ENCODE peak calls at places on chromosomes 3 and 15, in six cellular contexts. V is NCI-H1105; Q is stomach; P is endothelial cell; T is AML-193; I is stimulated activated CD8-positive, alpha-beta memory T cell treated with anti-CD3 and anti-CD28 coated beads, Interleukin-4, amount 100 ng/mL, for 24 hours. W is an unnamed sample.

GRCh38 chr15:101250931-101251829 is 668 bp downstream of the CHSY1 start:
- DNase-seq in V (peak; percentile 72), Q (peak; percentile 45), P (peak; percentile 44), I (peak; percentile 34), T (no peak), W (no peak)

GRCh38 chr3:191139771-191140170 is 59.3 kb upstream of the OSTN start:
- DNase-seq in T (no peak), V (no peak), Q (no peak), P (no peak), I (no peak), W (no peak)

GRCh38 chr15:68213991-68214837 is 9.1 kb upstream of the CALML4 start:
- DNase-seq in V (no peak), Q (no peak), T (no peak), P (no peak), I (no peak), W (no peak)

GRCh38 chr3:104810896-104811295 is 555.8 kb upstream of the ALCAM start:
- DNase-seq in Q (peak; percentile 41), I (no peak), T (no peak), V (peak; percentile 18), P (no peak), W (no peak)

GRCh38 chr3:82259994-82260393 is 498.5 kb upstream of the GBE1 start:
- DNase-seq in Q (no peak), T (peak; percentile 7), P (no peak), V (no peak), I (no peak), W (peak; percentile 2)

GRCh38 chr15:32889189-32889588 is 171.4 kb downstream of the GREM1 start:
- DNase-seq in T (no peak), P (no peak), I (no peak), Q (no peak), V (no peak), W (no peak)

GRCh38 chr3:81581966-81582599 is 179.4 kb downstream of the GBE1 start:
- DNase-seq in T (peak; percentile 57), P (peak; percentile 41), V (no peak), Q (peak; percentile 27), I (no peak), W (peak; percentile 39)

GRCh38 chr3:100982710-100983109 is 10.5 kb downstream of the ABI3BP start:
- DNase-seq in T (no peak), I (no peak), P (no peak), V (no peak), Q (no peak), W (no peak)

GRCh38 chr15:66860844-66861243 is 158.8 kb downstream of the SMAD6 start:
- DNase-seq in P (no peak), Q (no peak), I (no peak), V (no peak), T (no peak), W (no peak)

GRCh38 chr3:112775011-112775742 is 71.5 kb downstream of the CD200R1L start:
- DNase-seq in I (no peak), V (no peak), P (no peak), Q (no peak), T (no peak), W (no peak)

GRCh38 chr3:16102905-16103364 is 71.5 kb upstream of the GALNT15 start:
- DNase-seq in Q (no peak), V (no peak), P (no peak), T (no peak), I (no peak), W (no peak)

GRCh38 chr15:48423342-48423741 is 92.1 kb downstream of the DUT start:
- DNase-seq in I (no peak), Q (no peak), V (no peak), T (no peak), P (no peak), W (no peak)

GRCh38 chr3:134355416-134355815 is 18.8 kb downstream of the AMOTL2 start:
- DNase-seq in P (no peak), T (no peak), Q (no peak), V (no peak), I (no peak), W (no peak)

GRCh38 chr3:16150285-16150684 is 24.2 kb upstream of the GALNT15 start:
- DNase-seq in P (no peak), Q (no peak), T (no peak), V (no peak), I (no peak), W (no peak)

GRCh38 chr3:67947808-67948508 is 293.5 kb upstream of the SUCLG2 start:
- DNase-seq in V (no peak), P (peak; percentile 18), Q (no peak), I (peak; percentile 9), T (no peak), W (no peak)

GRCh38 chr3:15291589-15292541 is 40.5 kb downstream of the SH3BP5 start:
- DNase-seq in I (peak; percentile 44), V (no peak), Q (no peak), T (peak; percentile 79), P (no peak), W (peak; percentile 86)

GRCh38 chr3:168976969-168977368 is 686.5 kb downstream of the MECOM start:
- DNase-seq in P (no peak), V (no peak), Q (no peak), I (no peak), T (no peak), W (no peak)

GRCh38 chr3:114319453-114319852 is 25.6 kb downstream of the TIGIT start:
- DNase-seq in P (no peak), T (no peak), V (peak; percentile 36), Q (no peak), I (no peak), W (no peak)

GRCh38 chr15:75776075-75776443 is 63.4 kb upstream of the CSPG4 start:
- DNase-seq in V (no peak), Q (no peak), I (no peak), T (no peak), P (no peak), W (peak; percentile 17)

GRCh38 chr3:51686512-51687215 is 15.6 kb downstream of the TEX264 start:
- DNase-seq in Q (peak; percentile 55), I (peak; percentile 77), T (peak; percentile 89), V (no peak), P (no peak), W (peak; percentile 97)

GRCh38 chr15:37698679-37699078 is 235.8 kb upstream of the TMCO5A start:
- DNase-seq in T (no peak), V (no peak), P (no peak), I (no peak), Q (no peak), W (peak; percentile 1)